ENCODE peak calls at places on chromosomes 6 and 20, in eight cellular contexts. M is sigmoid colon; B is left ventricle myocardium inferior; K is fibroblast of lung; P is heart left ventricle; V is heart right ventricle; H is cardiac muscle cell; F is CD8-positive, alpha-beta T cell. Q is an unnamed sample.

GRCh38 chr6:34941421-34941820 is 52.4 kb downstream of the ANKS1A start:
- DNase-seq in V (no peak), K (no peak), M (no peak), H (no peak), F (no peak), B (no peak), P (no peak), Q (no peak)

GRCh38 chr6:133646021-133646682 is 242.8 kb upstream of the TCF21 start:
- DNase-seq in B (no peak), M (no peak), F (no peak), P (no peak), K (peak; percentile 86), V (no peak), H (peak; percentile 62), Q (no peak)

GRCh38 chr6:17156112-17156921 is 54.5 kb downstream of the STMND1 start:
- DNase-seq in M (peak; percentile 83), B (peak; percentile 19), V (peak; percentile 74), P (peak; percentile 36), H (peak; percentile 90), K (peak; percentile 72), F (peak; percentile 42), Q (peak; percentile 48)

GRCh38 chr20:11496382-11496781 is 421.3 kb upstream of the BTBD3 start:
- DNase-seq in H (no peak), M (no peak), V (no peak), F (no peak), K (peak; percentile 53), P (no peak), B (no peak), Q (no peak)

GRCh38 chr20:460707-461106 is 1.6 kb downstream of the TBC1D20 start:
- DNase-seq in P (no peak), M (no peak), B (no peak), H (peak; percentile 44), V (no peak), F (no peak), K (peak; percentile 12), Q (no peak)

GRCh38 chr6:150032598-150032997 is 7.3 kb upstream of the RAET1L start:
- DNase-seq in P (no peak), K (no peak), M (no peak), B (no peak), F (no peak), V (no peak), H (no peak), Q (no peak)

GRCh38 chr6:136378888-136379287 is 89.2 kb upstream of the BCLAF1 start:
- DNase-seq in B (no peak), H (no peak), V (no peak), K (no peak), P (no peak), F (no peak), M (no peak), Q (no peak)

GRCh38 chr6:4550227-4550597 is 226.0 kb upstream of the CDYL start:
- DNase-seq in F (no peak), M (no peak), K (no peak), V (no peak), P (no peak), H (no peak), B (no peak), Q (no peak)

GRCh38 chr20:51490635-51491034 is 51.9 kb downstream of the NFATC2 start:
- DNase-seq in K (no peak), H (no peak), F (no peak), P (no peak), M (no peak), V (no peak), B (no peak), Q (no peak)

GRCh38 chr20:51493346-51493791 is 49.1 kb downstream of the NFATC2 start:
- DNase-seq in B (no peak), H (no peak), M (no peak), P (no peak), V (no peak), K (no peak), F (no peak), Q (no peak)

GRCh38 chr20:51489611-51490010 is 52.9 kb downstream of the NFATC2 start:
- DNase-seq in P (no peak), B (no peak), K (peak; percentile 58), H (no peak), M (no peak), F (no peak), V (no peak), Q (no peak)

GRCh38 chr20:51492167-51493092 is 50.1 kb downstream of the NFATC2 start:
- DNase-seq in P (peak; percentile 83), M (no peak), H (peak; percentile 88), V (peak; percentile 68), K (peak; percentile 77), B (peak; percentile 76), F (no peak), Q (no peak)

DNA sequence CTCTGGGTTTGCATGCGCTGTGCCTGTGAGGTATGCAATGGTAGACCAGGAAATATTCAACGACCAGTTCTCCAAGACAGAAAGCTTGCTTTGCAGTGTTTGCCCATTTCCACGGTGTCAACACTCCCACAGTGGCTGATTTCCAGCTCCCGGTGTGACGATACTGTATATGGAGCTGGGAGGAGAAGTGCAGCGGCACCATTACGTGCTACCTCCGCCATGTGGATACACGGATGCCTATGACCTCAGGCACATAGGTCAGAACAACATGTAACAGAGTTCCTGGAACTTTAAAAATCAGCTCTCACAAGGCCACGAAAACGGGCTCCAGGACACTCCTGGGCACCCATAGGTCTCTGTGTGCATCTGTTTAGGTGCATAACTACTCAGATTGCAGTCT is 51.1 kb downstream of the NFATC2 start:
- DNase-seq in M (no peak), K (no peak), P (no peak), F (no peak), B (no peak), H (no peak), V (no peak), Q (no peak)
- H3K4me1 ChIP-seq in M (no peaks in the 10 kb centered on the region), K (peaks cover 2% of the 10 kb centered on the region), P (peaks cover 20% of the 10 kb centered on the region), F (peaks cover 49% of the 10 kb centered on the region), B (peaks cover 32% of the 10 kb centered on the region), H (peaks cover 43% of the 10 kb centered on the region), V (peaks cover 47% of the 10 kb centered on the region), Q (peaks cover 1% of the 10 kb centered on the region)

GRCh38 chr20:2694519-2694918 is 1.9 kb downstream of the EBF4 start:
- DNase-seq in H (no peak), K (no peak), B (no peak), V (no peak), P (no peak), M (peak; percentile 56), F (no peak), Q (no peak)

GRCh38 chr20:2697768-2698167 is 5.2 kb downstream of the EBF4 start:
- DNase-seq in H (no peak), V (no peak), M (peak; percentile 30), K (no peak), B (no peak), P (no peak), F (no peak), Q (no peak)

GRCh38 chr20:2695206-2695983 is 2.8 kb downstream of the EBF4 start:
- DNase-seq in P (no peak), V (no peak), K (no peak), F (no peak), M (peak; percentile 56), B (no peak), H (no peak), Q (no peak)

GRCh38 chr20:2698186-2698817 is 5.7 kb downstream of the EBF4 start:
- DNase-seq in M (peak; percentile 61), B (no peak), F (no peak), H (no peak), V (no peak), K (no peak), P (no peak), Q (no peak)

DNA sequence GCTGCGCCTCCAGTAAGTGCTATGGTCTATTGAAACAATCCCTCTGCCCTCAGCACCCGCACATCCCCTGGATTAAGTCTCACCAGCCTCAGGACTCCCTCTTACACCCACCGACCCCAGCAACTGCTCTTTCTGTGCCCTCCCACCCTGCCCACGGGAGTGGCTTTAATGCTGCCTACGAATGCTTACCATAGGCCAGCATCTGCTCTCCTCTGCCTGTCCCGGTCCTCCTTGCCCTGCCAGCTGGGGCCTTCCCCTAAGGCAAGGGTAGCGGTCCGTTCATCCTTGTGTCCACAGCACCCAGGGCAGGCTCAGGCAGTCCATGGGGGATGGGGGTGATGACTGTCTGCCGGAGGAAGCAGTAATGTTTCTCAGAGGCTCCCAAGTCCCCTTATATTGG is 4.1 kb downstream of the EBF4 start:
- DNase-seq in H (no peak), B (no peak), F (no peak), M (peak; percentile 57), P (no peak), V (no peak), K (no peak), Q (no peak)
- H3K27me3 ChIP-seq in H (peaks cover 76% of the 10 kb centered on the region), B (peaks cover 38% of the 10 kb centered on the region), F (peaks cover 5% of the 10 kb centered on the region), M (no peaks in the 10 kb centered on the region), P (peaks cover 4% of the 10 kb centered on the region), V (peaks cover 14% of the 10 kb centered on the region), K (peaks cover 47% of the 10 kb centered on the region), Q (peaks cover 38% of the 10 kb centered on the region)

DNA sequence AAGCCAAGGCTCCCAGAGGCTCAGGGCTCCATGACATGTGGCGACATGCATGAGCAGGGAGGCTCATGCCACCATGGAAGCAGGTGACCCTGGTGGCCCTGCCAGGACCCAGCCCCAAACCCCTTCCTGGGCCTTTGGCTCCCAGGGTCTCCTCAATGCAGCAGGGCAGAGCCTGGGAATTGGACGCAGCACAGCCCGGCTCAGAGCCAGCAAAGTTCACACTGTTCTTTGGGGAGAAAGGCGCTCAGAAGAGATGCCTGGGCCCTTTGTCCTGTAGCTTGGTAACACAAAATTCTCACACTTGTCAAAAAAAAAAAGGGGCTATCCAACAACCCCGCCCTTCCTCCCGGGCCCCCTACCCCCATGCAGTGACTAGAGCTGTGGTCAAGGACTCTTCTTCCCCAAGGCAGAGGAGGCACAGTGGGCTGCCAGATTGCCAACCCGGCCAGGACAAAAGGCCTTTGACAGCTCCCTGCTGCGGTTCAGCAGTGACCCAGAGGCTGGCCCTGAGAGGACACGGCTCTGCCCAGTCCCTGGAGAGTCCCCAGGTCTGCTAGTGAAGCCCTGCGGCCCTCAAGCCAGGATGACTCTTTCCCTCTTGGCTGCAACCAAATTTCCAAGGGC is 2.0 kb downstream of the NKAIN4 start:
- DNase-seq in P (no peak), K (no peak), M (no peak), V (no peak), H (no peak), B (no peak), F (no peak), Q (no peak)
- H3K27ac ChIP-seq in P (no peak overlapping the region), K (no peak overlapping the region), M (no peak overlapping the region), V (no peak overlapping the region), H (no peak overlapping the region), B (no peak overlapping the region), F (no peak overlapping the region), Q (no peak overlapping the region)

GRCh38 chr6:137492289-137492688 is 1.9 kb downstream of the OLIG3 start:
- DNase-seq in M (no peak), K (no peak), V (no peak), B (no peak), P (no peak), F (no peak), H (no peak), Q (no peak)

GRCh38 chr6:137494281-137494966 is at the start of gene OLIG3:
- DNase-seq in F (no peak), K (no peak), H (no peak), B (no peak), M (no peak), V (no peak), P (no peak), Q (no peak)

GRCh38 chr6:137491478-137491877 is 2.7 kb downstream of the OLIG3 start:
- DNase-seq in K (no peak), B (no peak), M (no peak), F (no peak), V (no peak), H (no peak), P (no peak), Q (no peak)

GRCh38 chr6:137493218-137494038 is 766 bp downstream of the OLIG3 start:
- DNase-seq in K (no peak), V (no peak), P (no peak), H (no peak), M (no peak), B (no peak), F (no peak), Q (no peak)

DNA sequence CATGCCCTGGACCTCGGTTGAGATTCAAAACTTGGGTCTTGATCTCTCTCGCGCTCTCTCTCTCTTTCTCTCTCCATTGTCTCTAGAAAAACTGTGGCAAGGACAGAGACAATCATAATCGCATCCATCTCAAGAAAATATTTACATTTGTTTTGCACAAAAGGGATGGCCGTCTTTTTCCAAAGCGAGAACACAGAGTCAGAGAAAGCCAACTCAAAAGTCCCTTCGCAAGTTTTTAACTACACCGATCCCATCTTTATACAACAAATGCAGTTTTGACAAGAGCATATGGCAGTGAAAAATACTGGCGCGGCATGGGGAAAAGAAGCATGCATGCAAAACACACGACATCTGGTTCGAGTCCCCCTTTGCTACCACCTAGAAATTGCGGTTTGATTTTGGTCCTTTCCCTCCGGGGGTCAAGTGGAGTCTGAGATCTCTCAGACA is 1.4 kb downstream of the OLIG3 start:
- DNase-seq in K (no peak), H (no peak), B (no peak), V (no peak), M (no peak), P (no peak), F (no peak), Q (no peak)
- H3K4me1 ChIP-seq in K (no peaks in the 10 kb centered on the region), H (no peaks in the 10 kb centered on the region), B (peaks cover 56% of the 10 kb centered on the region), V (peaks cover 66% of the 10 kb centered on the region), M (no peaks in the 10 kb centered on the region), P (peaks cover 64% of the 10 kb centered on the region), F (peaks cover 74% of the 10 kb centered on the region), Q (peaks cover 9% of the 10 kb centered on the region)

Q was measured in iPS DF 6.9.